ENCODE peak calls at places on chromosomes 5 and 9, in four cellular contexts. B, V, E and A are unnamed samples.

GRCh38 chr5:14167211-14167845 is 24.2 kb downstream of the TRIO start:
- DNase-seq in B (no peak), V (no peak), E (no peak), A (peak)

GRCh38 chr9:116153765-116154333 is at the start of gene PAPPA:
- DNase-seq in B (no peak), E (no peak), V (no peak), A (no peak)

GRCh38 chr5:169904059-169904458 is 76.2 kb downstream of the INSYN2B start:
- DNase-seq in V (no peak), E (no peak), B (no peak), A (no peak)

GRCh38 chr5:148011407-148012124 is 52.2 kb upstream of the SPINK5 start:
- DNase-seq in V (no peak), B (no peak), E (no peak), A (peak)

GRCh38 chr5:78591972-78592700 is 56.4 kb downstream of the LHFPL2 start:
- DNase-seq in E (no peak), V (no peak), B (no peak), A (no peak)

GRCh38 chr9:121278535-121279169 is 10.7 kb downstream of the GSN start:
- DNase-seq in V (peak), E (no peak), B (no peak), A (peak)

GRCh38 chr5:8844847-8845246 is 701.0 kb downstream of the SEMA5A start:
- DNase-seq in V (no peak), B (no peak), E (no peak), A (no peak)

GRCh38 chr9:89564257-89564878 is 40.4 kb upstream of the GADD45G start:
- DNase-seq in B (no peak), V (peak), E (no peak), A (no peak)

GRCh38 chr5:1555011-1555807 is 31.4 kb upstream of the LPCAT1 start:
- DNase-seq in V (peak), B (no peak), E (no peak), A (peak)

GRCh38 chr5:15131909-15132308 is 260.3 kb upstream of the ANKH start:
- DNase-seq in E (no peak), B (no peak), V (no peak), A (no peak)

GRCh38 chr9:128056887-128057723 is 10.0 kb downstream of the NAIF1 start:
- DNase-seq in V (no peak), E (no peak), B (no peak), A (peak)

GRCh38 chr5:137605377-137605776 is 106.3 kb upstream of the SPOCK1 start:
- DNase-seq in V (peak), B (no peak), E (no peak), A (peak)

GRCh38 chr9:101486693-101487442 is 46.8 kb upstream of the RNF20 start:
- DNase-seq in E (peak), B (no peak), V (peak), A (peak)

GRCh38 chr9:136711751-136712689 is at the start of gene DIPK1B:
- DNase-seq in V (peak), B (no peak), E (no peak), A (no peak)

GRCh38 chr9:124664143-124664542 is 107.0 kb downstream of the NR6A1 start:
- DNase-seq in E (no peak), B (no peak), V (no peak), A (no peak)

GRCh38 chr5:15500326-15500958 is 462 bp downstream of the FBXL7 start:
- DNase-seq in V (peak), E (no peak), B (no peak), A (peak)

GRCh38 chr5:13809921-13810320 is 134.6 kb downstream of the DNAH5 start:
- DNase-seq in B (no peak), E (no peak), V (no peak), A (no peak)

GRCh38 chr5:173094012-173094661 is 38.0 kb downstream of the CREBRF start:
- DNase-seq in B (no peak), V (no peak), E (no peak), A (peak)

GRCh38 chr9:135329571-135330306 is 149.8 kb upstream of the PPP1R26 start:
- DNase-seq in V (no peak), B (no peak), E (no peak), A (no peak)

GRCh38 chr5:95870105-95870672 is 47.7 kb upstream of the GLRX start:
- DNase-seq in V (no peak), B (no peak), E (no peak), A (peak)

GRCh38 chr9:112112519-112112918 is 62.6 kb downstream of the SUSD1 start:
- DNase-seq in V (no peak), E (no peak), B (no peak), A (peak)

GRCh38 chr5:1445313-1445894 is at the start of gene SLC6A3:
- DNase-seq in B (peak), E (no peak), V (no peak), A (no peak)

GRCh38 chr5:115584501-115584900 is 17.8 kb downstream of the TICAM2 start:
- DNase-seq in B (no peak), E (no peak), V (no peak), A (no peak)

GRCh38 chr5:159095882-159096554 is 3.7 kb downstream of the EBF1 start:
- DNase-seq in B (no peak), V (no peak), E (no peak), A (no peak)

GRCh38 chr9:126386088-126386487 is 59.5 kb downstream of the MVB12B start:
- DNase-seq in E (no peak), V (peak), B (no peak), A (peak)

GRCh38 chr9:22528485-22528884 is 81.9 kb downstream of the DMRTA1 start:
- DNase-seq in E (no peak), B (no peak), V (peak), A (no peak)

GRCh38 chr9:4366649-4367330 is 66.9 kb upstream of the GLIS3 start:
- DNase-seq in V (peak), B (no peak), E (no peak), A (peak)

GRCh38 chr5:111960466-111961215 is 203.6 kb upstream of the NREP start:
- DNase-seq in E (no peak), V (no peak), B (no peak), A (peak)

GRCh38 chr9:137482094-137482781 is 23.1 kb upstream of the NSMF start:
- DNase-seq in E (no peak), V (peak), B (no peak), A (peak)

GRCh38 chr5:150538007-150538917 is 30.3 kb downstream of the NDST1 start:
- DNase-seq in V (no peak), E (no peak), B (no peak), A (peak)

GRCh38 chr9:89659473-89660256 is 54.9 kb downstream of the GADD45G start:
- DNase-seq in B (no peak), E (no peak), V (no peak), A (no peak)

GRCh38 chr9:81562221-81563019 is 126.9 kb downstream of the TLE1 start:
- DNase-seq in V (no peak), E (no peak), B (no peak), A (peak)

GRCh38 chr5:1262381-1262780 is 32.5 kb downstream of the TERT start:
- DNase-seq in B (no peak), E (no peak), V (no peak), A (no peak)

GRCh38 chr9:81083062-81083461 is 606.3 kb downstream of the TLE1 start:
- DNase-seq in E (no peak), B (no peak), V (no peak), A (no peak)

GRCh38 chr9:129404621-129405020 is 216.3 kb downstream of the C9orf50 start:
- DNase-seq in V (no peak), E (no peak), B (no peak), A (no peak)

GRCh38 chr5:175746851-175747250 is 89.0 kb downstream of the HRH2 start:
- DNase-seq in B (no peak), E (no peak), V (peak), A (peak)

GRCh38 chr9:132548971-132549649 is 33.3 kb upstream of the BARHL1 start:
- DNase-seq in E (no peak), V (no peak), B (no peak), A (peak)